ENCODE peak calls at places on chromosomes 11 and 22, in four cellular contexts. Z is hepatic stellate cell; F is stimulated activated CD4-positive, alpha-beta T cell treated with anti-CD3 and anti-CD28 coated beads, Interleukin-1b, Interleukin-23, amount 100 ng/mL, for 1 hour; B is activated CD8-positive, alpha-beta memory T cell treated with anti-CD3 and anti-CD28 coated beads, Interleukin-2, amount 10 ng/mL, durations not matched to agents 7 days and 5 days. M is an unnamed sample.

GRCh38 chr11:2521681-2522630 is 77.1 kb downstream of the KCNQ1 start:
- DNase-seq in Z (no peak), F (no peak), B (peak), M (no peak)

GRCh38 chr11:79329561-79329960 is 111.3 kb downstream of the TENM4 start:
- DNase-seq in Z (no peak), F (no peak), B (no peak), M (no peak)

GRCh38 chr11:413120-414081 is 1.4 kb downstream of the SIGIRR start:
- DNase-seq in Z (no peak), F (no peak), B (no peak), M (no peak)

GRCh38 chr11:28110108-28110838 is 2.1 kb downstream of the METTL15 start:
- DNase-seq in Z (peak), F (peak), B (peak), M (peak)

GRCh38 chr11:121416909-121417567 is 35.1 kb upstream of the SORL1 start:
- DNase-seq in Z (no peak), F (no peak), B (peak), M (no peak)

GRCh38 chr11:37811349-37811748 is 1213.3 kb upstream of the RAG2 start:
- DNase-seq in Z (no peak), F (no peak), B (no peak), M (no peak)

GRCh38 chr11:112881461-112881860 is 79.8 kb upstream of the NCAM1 start:
- DNase-seq in Z (no peak), F (no peak), B (no peak), M (no peak)

GRCh38 chr22:38852522-38852921 is 8.7 kb upstream of the NPTXR start:
- DNase-seq in Z (no peak), F (no peak), B (no peak), M (no peak)

GRCh38 chr22:19178659-19179471 is at the start of gene SLC25A1:
- DNase-seq in Z (peak), F (peak), B (peak), M (peak)

GRCh38 chr11:64734786-64735761 is 8.9 kb downstream of the RASGRP2 start:
- DNase-seq in Z (no peak), F (no peak), B (no peak), M (no peak)

GRCh38 chr22:19223617-19224016 is 45.1 kb upstream of the SLC25A1 start:
- DNase-seq in Z (no peak), F (no peak), B (no peak), M (no peak)

GRCh38 chr22:39434243-39434653 is 22.6 kb upstream of the MGAT3 start:
- DNase-seq in Z (no peak), F (no peak), B (no peak), M (no peak)

GRCh38 chr22:44098966-44099530 is 74.9 kb downstream of the PARVB start:
- DNase-seq in Z (no peak), F (no peak), B (no peak), M (no peak)

GRCh38 chr11:117171648-117172051 is 6.9 kb upstream of the SIDT2 start:
- DNase-seq in Z (no peak), F (no peak), B (no peak), M (no peak)

GRCh38 chr11:124538019-124538418 is 5.4 kb downstream of the OR8B12 start:
- DNase-seq in Z (no peak), F (no peak), B (no peak), M (no peak)

GRCh38 chr11:66467756-66468155 is 1.1 kb downstream of the PELI3 start:
- DNase-seq in Z (no peak), F (no peak), B (no peak), M (no peak)

GRCh38 chr22:49233507-49234100 is 594.1 kb downstream of the BRD1 start:
- DNase-seq in Z (no peak), F (no peak), B (peak), M (no peak)

GRCh38 chr11:64507832-64508375 is 83.1 kb upstream of the SLC22A12 start:
- DNase-seq in Z (no peak), F (no peak), B (no peak), M (no peak)

GRCh38 chr11:129625930-129626329 is 189.7 kb upstream of the TMEM45B start:
- DNase-seq in Z (no peak), F (no peak), B (no peak), M (no peak)

GRCh38 chr22:42648368-42649260 is 578 bp downstream of the CYB5R3 start:
- DNase-seq in Z (peak), F (no peak), B (peak), M (no peak)

GRCh38 chr11:75271730-75272129 is 31.2 kb downstream of the TPBGL start:
- DNase-seq in Z (no peak), F (no peak), B (no peak), M (no peak)

GRCh38 chr11:1943576-1943975 is 3.6 kb upstream of the MRPL23 start:
- DNase-seq in Z (no peak), F (no peak), B (no peak), M (no peak)

GRCh38 chr11:66328307-66329144 is 7.7 kb downstream of the RIN1 start:
- DNase-seq in Z (peak), F (peak), B (peak), M (peak)

GRCh38 chr11:22656128-22656527 is 10.3 kb upstream of the GAS2 start:
- DNase-seq in Z (no peak), F (no peak), B (no peak), M (no peak)

GRCh38 chr11:121670792-121671275 is 218.1 kb upstream of the SORL1-AS1 start:
- DNase-seq in Z (no peak), F (no peak), B (no peak), M (no peak)

GRCh38 chr22:22884010-22884887 is 3.4 kb upstream of the IGLL5 start:
- DNase-seq in Z (peak), F (peak), B (peak), M (peak)

GRCh38 chr11:1854132-1854948 is 1.5 kb downstream of the LSP1 start:
- DNase-seq in Z (no peak), F (no peak), B (no peak), M (no peak)